ENCODE peak calls at places on chromosome 1, in eight cellular contexts. B is cardiac muscle cell; T is left ventricle myocardium inferior; S is stomach; P is psoas muscle; W is pancreas; C is H1; J is CD4-positive, alpha-beta memory T cell. E is an unnamed sample.

GRCh38 chr1:173861731-173862145 is 6.1 kb downstream of the GAS5 start:
- DNase-seq in S (no peak), W (no peak), T (no peak), B (peak; percentile 16), P (no peak), J (no peak), C (peak; percentile 54), E (no peak)

GRCh38 chr1:27979151-27979858 is 19.5 kb downstream of the XKR8 start:
- DNase-seq in B (peak; percentile 86), P (no peak), S (no peak), J (peak; percentile 49), T (no peak), W (no peak), C (no peak), E (no peak)

GRCh38 chr1:63034256-63034655 is 250.3 kb downstream of the ATG4C start:
- DNase-seq in C (no peak), T (no peak), J (no peak), S (no peak), B (no peak), P (no peak), W (no peak), E (no peak)

GRCh38 chr1:198064181-198064580 is 92.6 kb upstream of the NEK7 start:
- DNase-seq in S (no peak), W (no peak), J (no peak), C (no peak), T (no peak), B (no peak), P (no peak), E (no peak)

GRCh38 chr1:75131593-75132420 is 2.4 kb upstream of the LHX8 start:
- DNase-seq in P (no peak), T (no peak), C (peak; percentile 55), S (no peak), B (no peak), W (no peak), J (no peak), E (no peak)

GRCh38 chr1:159200759-159201158 is 3.9 kb upstream of the ACKR1 start:
- DNase-seq in P (no peak), J (no peak), W (no peak), B (no peak), C (no peak), T (no peak), S (no peak), E (no peak)

GRCh38 chr1:115052454-115053083 is 22.9 kb downstream of the TSHB start:
- DNase-seq in P (peak; percentile 25), B (peak; percentile 56), C (peak; percentile 69), W (peak; percentile 71), T (peak; percentile 29), S (peak; percentile 77), J (peak; percentile 44), E (peak; percentile 43)

GRCh38 chr1:55696181-55696580 is 481.0 kb upstream of the USP24 start:
- DNase-seq in C (no peak), S (no peak), B (peak; percentile 63), J (no peak), T (no peak), W (no peak), P (peak; percentile 43), E (peak; percentile 62)

GRCh38 chr1:21638531-21639341 is 30.4 kb downstream of the RAP1GAP start:
- DNase-seq in B (no peak), W (peak; percentile 92), J (no peak), C (no peak), T (peak; percentile 22), P (peak; percentile 44), S (peak; percentile 74), E (no peak)

GRCh38 chr1:55362558-55362957 is 147.4 kb upstream of the USP24 start:
- DNase-seq in S (no peak), J (no peak), P (no peak), C (no peak), T (no peak), B (peak; percentile 65), W (no peak), E (peak; percentile 27)

GRCh38 chr1:42886800-42887199 is 40.4 kb downstream of the ZNF691 start:
- DNase-seq in W (no peak), T (no peak), J (no peak), P (no peak), S (no peak), C (no peak), B (peak; percentile 21), E (no peak)

GRCh38 chr1:70738576-70738975 is 309.0 kb downstream of the PTGER3 start:
- DNase-seq in B (no peak), T (no peak), S (no peak), J (no peak), C (no peak), P (no peak), W (no peak), E (no peak)

GRCh38 chr1:1216770-1217620 is 3.0 kb upstream of the TNFRSF4 start:
- DNase-seq in J (peak; percentile 78), W (no peak), C (no peak), B (no peak), S (no peak), P (no peak), T (no peak), E (no peak)
- H3K4me1 ChIP-seq in J (peaks cover 75% of the 10 kb centered on the region), W (no peaks in the 10 kb centered on the region), C (no peaks in the 10 kb centered on the region), B (no peaks in the 10 kb centered on the region), S (peaks cover 4% of the 10 kb centered on the region), P (no peaks in the 10 kb centered on the region), T (peaks cover 59% of the 10 kb centered on the region), E (no peaks in the 10 kb centered on the region)

GRCh38 chr1:54302549-54302948 is 102.6 kb downstream of the MRPL37 start:
- DNase-seq in W (no peak), P (no peak), T (no peak), C (no peak), J (no peak), S (no peak), B (no peak), E (no peak)
- H3K4me1 ChIP-seq in W (peaks cover 7% of the 10 kb centered on the region), P (peaks cover 57% of the 10 kb centered on the region), T (peaks cover 87% of the 10 kb centered on the region), C (peaks cover 37% of the 10 kb centered on the region), J (peaks cover 46% of the 10 kb centered on the region), S (peaks cover 45% of the 10 kb centered on the region), B (peaks cover 64% of the 10 kb centered on the region), E (no peaks in the 10 kb centered on the region)

GRCh38 chr1:228276361-228276831 is 68.6 kb downstream of the OBSCN start:
- DNase-seq in S (no peak), T (peak; percentile 18), J (no peak), B (peak; percentile 9), P (peak; percentile 35), C (no peak), W (no peak), E (no peak)

GRCh38 chr1:228273720-228274451 is 66.0 kb downstream of the OBSCN start:
- DNase-seq in P (peak; percentile 19), B (no peak), W (no peak), T (peak; percentile 15), S (no peak), J (no peak), C (no peak), E (no peak)

GRCh38 chr1:228275435-228276342 is 67.8 kb downstream of the OBSCN start:
- DNase-seq in P (peak; percentile 86), S (peak; percentile 86), C (peak; percentile 91), J (peak; percentile 84), B (peak; percentile 90), T (peak; percentile 88), W (peak; percentile 68), E (peak; percentile 95)

GRCh38 chr1:228274452-228275153 is 66.8 kb downstream of the OBSCN start:
- DNase-seq in S (no peak), B (no peak), T (no peak), W (no peak), P (no peak), J (no peak), C (no peak), E (peak; percentile 13)

GRCh38 chr1:228275154-228275434 is 67.2 kb downstream of the OBSCN start:
- DNase-seq in P (no peak), C (no peak), T (no peak), S (no peak), B (no peak), W (no peak), J (no peak), E (no peak)
- H3K4me1 ChIP-seq in P (peaks cover 37% of the 10 kb centered on the region), C (peaks cover 3% of the 10 kb centered on the region), T (peaks cover 25% of the 10 kb centered on the region), S (peaks cover 11% of the 10 kb centered on the region), B (peaks cover 7% of the 10 kb centered on the region), W (no peaks in the 10 kb centered on the region), J (peaks cover 8% of the 10 kb centered on the region), E (no peaks in the 10 kb centered on the region)

GRCh38 chr1:161076410-161076809 is 6.7 kb upstream of the ARHGAP30 start:
- DNase-seq in P (no peak), T (no peak), C (no peak), B (no peak), W (no peak), J (no peak), S (no peak), E (no peak)

GRCh38 chr1:161077426-161077825 is 7.7 kb upstream of the ARHGAP30 start:
- DNase-seq in W (no peak), C (no peak), S (no peak), P (no peak), T (no peak), B (no peak), J (no peak), E (no peak)

GRCh38 chr1:161073474-161074121 is 3.9 kb upstream of the ARHGAP30 start:
- DNase-seq in J (no peak), P (no peak), T (no peak), C (no peak), B (no peak), S (peak; percentile 41), W (no peak), E (no peak)

GRCh38 chr1:161072751-161073449 is 3.2 kb upstream of the ARHGAP30 start:
- DNase-seq in W (no peak), B (no peak), P (no peak), T (no peak), J (no peak), C (no peak), S (no peak), E (no peak)

GRCh38 chr1:161074676-161075368 is 5.1 kb upstream of the ARHGAP30 start:
- DNase-seq in J (no peak), C (no peak), W (no peak), T (no peak), B (no peak), P (no peak), S (no peak), E (no peak)
- H3K4me1 ChIP-seq in J (peaks cover 17% of the 10 kb centered on the region), C (peaks cover 1% of the 10 kb centered on the region), W (no peaks in the 10 kb centered on the region), T (no peaks in the 10 kb centered on the region), B (no peaks in the 10 kb centered on the region), P (no peaks in the 10 kb centered on the region), S (no peaks in the 10 kb centered on the region), E (no peaks in the 10 kb centered on the region)

E was measured in uterus.